ENCODE peak calls at places on chromosome 18, in nine cellular contexts. One of them, this sample, is unnamed.
A peak's percentile ranks its signal among the peaks of the same experiment; 100 is the strongest.

GRCh38 chr18:28794459-28795245 is 617.7 kb upstream of the CDH2 start:
- DNase-seq in BE2C: no peak
- DNase-seq in ovary: no peak
- DNase-seq in GM12878: no peak
- DNase-seq in fibroblast of lung: no peak
- DNase-seq in heart right ventricle: no peak
- DNase-seq in choroid plexus epithelial cell: peak; percentile 67
- DNase-seq in GM12864: no peak
- DNase-seq in AG10803: peak; percentile 50
- DNase-seq in this sample: no peak

GRCh38 chr18:34640273-34640672 is 69.8 kb upstream of the DTNA start:
- DNase-seq in choroid plexus epithelial cell: no peak
- DNase-seq in GM12864: no peak
- DNase-seq in ovary: no peak
- DNase-seq in AG10803: no peak
- DNase-seq in fibroblast of lung: no peak
- DNase-seq in heart right ventricle: no peak
- DNase-seq in GM12878: no peak
- DNase-seq in BE2C: no peak
- DNase-seq in this sample: no peak

GRCh38 chr18:62632788-62633455 is 82.4 kb upstream of the PHLPP1 start:
- DNase-seq in heart right ventricle: no peak
- DNase-seq in ovary: no peak
- DNase-seq in BE2C: no peak
- DNase-seq in GM12878: no peak
- DNase-seq in choroid plexus epithelial cell: no peak
- DNase-seq in AG10803: no peak
- DNase-seq in fibroblast of lung: no peak
- DNase-seq in GM12864: no peak
- DNase-seq in this sample: no peak

GRCh38 chr18:2894841-2895370 is 48.1 kb downstream of the EMILIN2 start:
- DNase-seq in GM12864: no peak
- DNase-seq in BE2C: no peak
- DNase-seq in ovary: no peak
- DNase-seq in fibroblast of lung: no peak
- DNase-seq in choroid plexus epithelial cell: no peak
- DNase-seq in AG10803: no peak
- DNase-seq in GM12878: no peak
- DNase-seq in heart right ventricle: no peak
- DNase-seq in this sample: no peak

GRCh38 chr18:3213231-3214059 is 6.3 kb downstream of the MYOM1 start:
- DNase-seq in ovary: no peak
- DNase-seq in BE2C: no peak
- DNase-seq in GM12864: no peak
- DNase-seq in choroid plexus epithelial cell: peak; percentile 33
- DNase-seq in heart right ventricle: no peak
- DNase-seq in AG10803: no peak
- DNase-seq in GM12878: no peak
- DNase-seq in fibroblast of lung: no peak
- DNase-seq in this sample: peak; percentile 24

GRCh38 chr18:63683152-63683551 is 19.6 kb upstream of the SERPINB11 start:
- DNase-seq in ovary: no peak
- DNase-seq in AG10803: peak; percentile 93
- DNase-seq in GM12878: no peak
- DNase-seq in GM12864: no peak
- DNase-seq in heart right ventricle: no peak
- DNase-seq in BE2C: no peak
- DNase-seq in choroid plexus epithelial cell: peak; percentile 96
- DNase-seq in fibroblast of lung: peak; percentile 90
- DNase-seq in this sample: no peak

GRCh38 chr18:42078711-42079110 is 123.7 kb downstream of the PIK3C3 start:
- DNase-seq in fibroblast of lung: peak; percentile 51
- DNase-seq in BE2C: no peak
- DNase-seq in GM12878: no peak
- DNase-seq in ovary: no peak
- DNase-seq in GM12864: no peak
- DNase-seq in choroid plexus epithelial cell: peak; percentile 76
- DNase-seq in heart right ventricle: no peak
- DNase-seq in AG10803: peak; percentile 20
- DNase-seq in this sample: no peak

GRCh38 chr18:22559414-22560282 is 141.9 kb upstream of the CTAGE1 start:
- DNase-seq in fibroblast of lung: peak; percentile 70
- DNase-seq in AG10803: peak; percentile 66
- DNase-seq in choroid plexus epithelial cell: peak; percentile 63
- DNase-seq in GM12864: no peak
- DNase-seq in BE2C: peak; percentile 80
- DNase-seq in heart right ventricle: peak; percentile 74
- DNase-seq in GM12878: no peak
- DNase-seq in ovary: peak; percentile 85
- DNase-seq in this sample: no peak

GRCh38 chr18:78393463-78393862 is 586.2 kb upstream of the SALL3 start:
- DNase-seq in BE2C: no peak
- DNase-seq in heart right ventricle: no peak
- DNase-seq in fibroblast of lung: no peak
- DNase-seq in GM12864: no peak
- DNase-seq in AG10803: no peak
- DNase-seq in GM12878: no peak
- DNase-seq in choroid plexus epithelial cell: no peak
- DNase-seq in ovary: no peak
- DNase-seq in this sample: no peak

GRCh38 chr18:55778731-55779460 is 190.9 kb upstream of the TCF4 start:
- DNase-seq in heart right ventricle: no peak
- DNase-seq in fibroblast of lung: no peak
- DNase-seq in BE2C: no peak
- DNase-seq in choroid plexus epithelial cell: no peak
- DNase-seq in GM12878: no peak
- DNase-seq in GM12864: no peak
- DNase-seq in AG10803: peak; percentile 50
- DNase-seq in ovary: no peak
- DNase-seq in this sample: peak; percentile 54

GRCh38 chr18:13235981-13236380 is 17.4 kb downstream of the LDLRAD4 start:
- DNase-seq in AG10803: peak; percentile 49
- DNase-seq in GM12878: no peak
- DNase-seq in GM12864: no peak
- DNase-seq in ovary: no peak
- DNase-seq in heart right ventricle: peak; percentile 65
- DNase-seq in BE2C: no peak
- DNase-seq in fibroblast of lung: no peak
- DNase-seq in choroid plexus epithelial cell: no peak
- DNase-seq in this sample: no peak

GRCh38 chr18:49691177-49691608 is 122.1 kb downstream of the ACAA2 start:
- DNase-seq in heart right ventricle: no peak
- DNase-seq in BE2C: no peak
- DNase-seq in AG10803: peak; percentile 80
- DNase-seq in fibroblast of lung: peak; percentile 90
- DNase-seq in GM12864: no peak
- DNase-seq in choroid plexus epithelial cell: peak; percentile 71
- DNase-seq in GM12878: no peak
- DNase-seq in ovary: no peak
- DNase-seq in this sample: no peak

GRCh38 chr18:9642799-9643445 is 28.6 kb upstream of the PPP4R1 start:
- DNase-seq in GM12878: no peak
- DNase-seq in ovary: no peak
- DNase-seq in heart right ventricle: no peak
- DNase-seq in choroid plexus epithelial cell: peak; percentile 48
- DNase-seq in AG10803: peak; percentile 42
- DNase-seq in GM12864: no peak
- DNase-seq in BE2C: no peak
- DNase-seq in fibroblast of lung: no peak
- DNase-seq in this sample: no peak

GRCh38 chr18:57539702-57540101 is 46.8 kb downstream of the FECH start:
- DNase-seq in choroid plexus epithelial cell: no peak
- DNase-seq in ovary: no peak
- DNase-seq in GM12864: no peak
- DNase-seq in heart right ventricle: no peak
- DNase-seq in BE2C: no peak
- DNase-seq in AG10803: no peak
- DNase-seq in GM12878: no peak
- DNase-seq in fibroblast of lung: no peak
- DNase-seq in this sample: no peak

GRCh38 chr18:58611471-58612131 is 17.3 kb downstream of the ALPK2 start:
- DNase-seq in BE2C: no peak
- DNase-seq in AG10803: no peak
- DNase-seq in heart right ventricle: no peak
- DNase-seq in GM12878: no peak
- DNase-seq in choroid plexus epithelial cell: peak; percentile 57
- DNase-seq in GM12864: no peak
- DNase-seq in ovary: no peak
- DNase-seq in fibroblast of lung: no peak
- DNase-seq in this sample: no peak

GRCh38 chr18:24386680-24387079 is 10.9 kb downstream of the OSBPL1A start:
- DNase-seq in choroid plexus epithelial cell: no peak
- DNase-seq in BE2C: no peak
- DNase-seq in GM12878: no peak
- DNase-seq in AG10803: no peak
- DNase-seq in GM12864: no peak
- DNase-seq in fibroblast of lung: no peak
- DNase-seq in ovary: no peak
- DNase-seq in heart right ventricle: no peak
- DNase-seq in this sample: no peak

GRCh38 chr18:8825729-8826375 is 120.5 kb downstream of the MTCL1 start:
- DNase-seq in GM12864: no peak
- DNase-seq in GM12878: no peak
- DNase-seq in ovary: no peak
- DNase-seq in choroid plexus epithelial cell: no peak
- DNase-seq in fibroblast of lung: no peak
- DNase-seq in BE2C: no peak
- DNase-seq in heart right ventricle: no peak
- DNase-seq in AG10803: no peak
- DNase-seq in this sample: no peak

GRCh38 chr18:26190506-26190905 is 35.7 kb upstream of the TAF4B start:
- DNase-seq in AG10803: no peak
- DNase-seq in heart right ventricle: no peak
- DNase-seq in ovary: no peak
- DNase-seq in choroid plexus epithelial cell: no peak
- DNase-seq in GM12878: peak; percentile 74
- DNase-seq in fibroblast of lung: no peak
- DNase-seq in BE2C: no peak
- DNase-seq in GM12864: peak; percentile 77
- DNase-seq in this sample: peak; percentile 89

GRCh38 chr18:62897153-62897552 is 181.8 kb downstream of the PHLPP1 start:
- DNase-seq in GM12864: no peak
- DNase-seq in BE2C: no peak
- DNase-seq in choroid plexus epithelial cell: peak; percentile 73
- DNase-seq in fibroblast of lung: no peak
- DNase-seq in ovary: no peak
- DNase-seq in GM12878: no peak
- DNase-seq in AG10803: peak; percentile 33
- DNase-seq in heart right ventricle: no peak
- DNase-seq in this sample: no peak

GRCh38 chr18:50301074-50301473 is 13.6 kb upstream of the CXXC1 start:
- DNase-seq in fibroblast of lung: no peak
- DNase-seq in GM12878: no peak
- DNase-seq in GM12864: no peak
- DNase-seq in ovary: no peak
- DNase-seq in choroid plexus epithelial cell: no peak
- DNase-seq in AG10803: no peak
- DNase-seq in heart right ventricle: no peak
- DNase-seq in BE2C: no peak
- DNase-seq in this sample: no peak

GRCh38 chr18:69469444-69469919 is 68.8 kb downstream of the DOK6 start:
- DNase-seq in choroid plexus epithelial cell: peak; percentile 5
- DNase-seq in heart right ventricle: no peak
- DNase-seq in AG10803: no peak
- DNase-seq in fibroblast of lung: no peak
- DNase-seq in GM12864: peak; percentile 16
- DNase-seq in BE2C: peak; percentile 44
- DNase-seq in ovary: no peak
- DNase-seq in GM12878: no peak
- DNase-seq in this sample: peak; percentile 3
- TF ChIP-seq CTCF in choroid plexus epithelial cell: peak; percentile 25
- TF ChIP-seq CTCF in heart right ventricle: no peak
- TF ChIP-seq CTCF in AG10803: peak; percentile 14
- TF ChIP-seq CTCF in fibroblast of lung: peak; percentile 9
- TF ChIP-seq CTCF in GM12864: peak; percentile 59
- TF ChIP-seq CTCF in BE2C: peak; percentile 56
- TF ChIP-seq CTCF in ovary: no peak
- TF ChIP-seq CTCF in GM12878: peak; percentile 26
- TF ChIP-seq CTCF in this sample: no peak

GRCh38 chr18:10713400-10713799 is 187.6 kb downstream of the NAPG start:
- DNase-seq in GM12864: no peak
- DNase-seq in GM12878: no peak
- DNase-seq in ovary: no peak
- DNase-seq in fibroblast of lung: no peak
- DNase-seq in heart right ventricle: no peak
- DNase-seq in AG10803: no peak
- DNase-seq in BE2C: no peak
- DNase-seq in choroid plexus epithelial cell: no peak
- DNase-seq in this sample: no peak

GRCh38 chr18:10718809-10719208 is 193.0 kb downstream of the NAPG start:
- DNase-seq in choroid plexus epithelial cell: no peak
- DNase-seq in ovary: no peak
- DNase-seq in BE2C: no peak
- DNase-seq in GM12878: no peak
- DNase-seq in fibroblast of lung: no peak
- DNase-seq in AG10803: no peak
- DNase-seq in GM12864: no peak
- DNase-seq in heart right ventricle: no peak
- DNase-seq in this sample: no peak

GRCh38 chr18:10715791-10716190 is 190.0 kb downstream of the NAPG start:
- DNase-seq in fibroblast of lung: peak; percentile 72
- DNase-seq in GM12864: no peak
- DNase-seq in AG10803: peak; percentile 56
- DNase-seq in BE2C: no peak
- DNase-seq in heart right ventricle: no peak
- DNase-seq in choroid plexus epithelial cell: peak; percentile 46
- DNase-seq in ovary: no peak
- DNase-seq in GM12878: no peak
- DNase-seq in this sample: no peak
- H3K4me3 ChIP-seq in fibroblast of lung: no peak overlapping the region
- H3K4me3 ChIP-seq in GM12864: no peak overlapping the region
- H3K4me3 ChIP-seq in AG10803: no peak overlapping the region
- H3K4me3 ChIP-seq in BE2C: no peak overlapping the region
- H3K4me3 ChIP-seq in heart right ventricle: no peak overlapping the region
- H3K4me3 ChIP-seq in choroid plexus epithelial cell: no peak overlapping the region
- H3K4me3 ChIP-seq in ovary: no peak overlapping the region
- H3K4me3 ChIP-seq in GM12878: no peak overlapping the region
- H3K4me3 ChIP-seq in this sample: no peak overlapping the region

GRCh38 chr18:35736696-35737095 is 155.2 kb downstream of the GALNT1 start:
- DNase-seq in heart right ventricle: no peak
- DNase-seq in fibroblast of lung: no peak
- DNase-seq in GM12878: no peak
- DNase-seq in AG10803: peak; percentile 78
- DNase-seq in ovary: no peak
- DNase-seq in GM12864: no peak
- DNase-seq in choroid plexus epithelial cell: no peak
- DNase-seq in BE2C: no peak
- DNase-seq in this sample: no peak
- TF ChIP-seq CTCF in heart right ventricle: no peak
- TF ChIP-seq CTCF in fibroblast of lung: no peak
- TF ChIP-seq CTCF in GM12878: no peak
- TF ChIP-seq CTCF in AG10803: no peak
- TF ChIP-seq CTCF in ovary: no peak
- TF ChIP-seq CTCF in GM12864: no peak
- TF ChIP-seq CTCF in choroid plexus epithelial cell: no peak
- TF ChIP-seq CTCF in BE2C: no peak
- TF ChIP-seq CTCF in this sample: no peak

DNA sequence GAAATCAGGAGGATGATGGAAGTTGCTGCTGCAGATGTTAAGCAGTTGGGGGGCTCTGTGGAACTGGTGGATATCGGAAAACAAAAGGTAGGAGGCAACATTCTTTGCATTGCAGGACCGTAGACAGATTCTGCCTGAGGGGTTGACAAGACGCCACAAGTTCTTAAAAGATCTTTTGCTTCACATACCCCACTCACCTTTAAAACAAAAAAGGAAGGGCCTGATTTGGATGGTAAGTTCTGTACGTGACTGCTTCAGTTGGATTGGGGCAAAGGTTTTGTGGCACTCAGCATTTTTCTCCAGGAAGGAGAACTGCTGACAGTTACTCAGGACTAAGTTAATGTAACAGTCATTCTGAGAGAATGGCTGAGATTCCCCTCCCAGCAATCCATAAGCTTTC is 5.2 kb downstream of the CNDP2 start:
- DNase-seq in fibroblast of lung: no peak
- DNase-seq in GM12864: no peak
- DNase-seq in GM12878: no peak
- DNase-seq in choroid plexus epithelial cell: no peak
- DNase-seq in BE2C: no peak
- DNase-seq in ovary: no peak
- DNase-seq in AG10803: no peak
- DNase-seq in heart right ventricle: no peak
- DNase-seq in this sample: no peak
- H3K4me3 ChIP-seq in fibroblast of lung: no peak overlapping the region
- H3K4me3 ChIP-seq in GM12864: peak overlapping the region; percentile 61
- H3K4me3 ChIP-seq in GM12878: peak overlapping the region; percentile 80
- H3K4me3 ChIP-seq in choroid plexus epithelial cell: no peak overlapping the region
- H3K4me3 ChIP-seq in BE2C: no peak overlapping the region
- H3K4me3 ChIP-seq in ovary: no peak overlapping the region
- H3K4me3 ChIP-seq in AG10803: no peak overlapping the region
- H3K4me3 ChIP-seq in heart right ventricle: no peak overlapping the region
- H3K4me3 ChIP-seq in this sample: peak overlapping the region; percentile 77

This sample was measured in GM12865.